ENCODE peak calls at places on chromosome 17, in six cellular contexts. R, I, Y, J, D and K are unnamed samples.

GRCh38 chr17:67570797-67571196 is 146.9 kb upstream of the NOL11 start:
- DNase-seq in R (no peak), I (no peak), Y (no peak), J (no peak), D (no peak), K (no peak)

GRCh38 chr17:10471853-10472252 is 2.5 kb upstream of the MYH4 start:
- DNase-seq in R (peak), I (no peak), Y (no peak), J (no peak), D (no peak), K (no peak)

GRCh38 chr17:19346351-19347255 is 15.9 kb downstream of the B9D1 start:
- DNase-seq in R (peak), I (peak), Y (peak), J (peak), D (no peak), K (peak)

GRCh38 chr17:64354824-64355535 is 35.7 kb downstream of the PECAM1 start:
- DNase-seq in R (peak), I (no peak), Y (no peak), J (no peak), D (no peak), K (no peak)

GRCh38 chr17:82055023-82055964 is 3.6 kb downstream of the GPS1 start:
- DNase-seq in R (no peak), I (no peak), Y (no peak), J (no peak), D (no peak), K (no peak)

GRCh38 chr17:73103661-73104335 is 11.3 kb upstream of the SLC39A11 start:
- DNase-seq in R (peak), I (no peak), Y (no peak), J (no peak), D (no peak), K (no peak)

GRCh38 chr17:31131299-31131698 is 36.5 kb downstream of the NF1 start:
- DNase-seq in R (no peak), I (no peak), Y (no peak), J (no peak), D (no peak), K (no peak)

GRCh38 chr17:57645950-57646686 is 99.0 kb downstream of the CCDC182 start:
- DNase-seq in R (no peak), I (no peak), Y (no peak), J (no peak), D (no peak), K (no peak)

GRCh38 chr17:19016297-19016696 is 11.7 kb upstream of the FAM83G start:
- DNase-seq in R (no peak), I (no peak), Y (no peak), J (no peak), D (no peak), K (no peak)

GRCh38 chr17:56786989-56787482 is 46.7 kb downstream of the C17orf67 start:
- DNase-seq in R (peak), I (peak), Y (peak), J (peak), D (no peak), K (no peak)

GRCh38 chr17:82118178-82118814 is 20.3 kb upstream of the FASN start:
- DNase-seq in R (no peak), I (no peak), Y (no peak), J (no peak), D (no peak), K (no peak)

GRCh38 chr17:35895602-35896001 is 15.4 kb upstream of the CCL5 start:
- DNase-seq in R (peak), I (no peak), Y (no peak), J (no peak), D (no peak), K (no peak)

GRCh38 chr17:31490991-31491793 is 99.7 kb downstream of the RAB11FIP4 start:
- DNase-seq in R (no peak), I (no peak), Y (no peak), J (no peak), D (no peak), K (no peak)

GRCh38 chr17:49703557-49704277 is 4.0 kb downstream of the SLC35B1 start:
- DNase-seq in R (peak), I (no peak), Y (no peak), J (peak), D (peak), K (no peak)

GRCh38 chr17:6435968-6436367 is 1.0 kb upstream of the AIPL1 start:
- DNase-seq in R (peak), I (peak), Y (no peak), J (peak), D (peak), K (peak)